ENCODE peak calls at places on chromosomes 13 and 19, in seven cellular contexts. F, L, N, A, E, H and C are unnamed samples.

GRCh38 chr19:6312018-6312417 is 21.4 kb downstream of the ACER1 start:
- DNase-seq in A (no peak), L (no peak), F (no peak), E (no peak), N (no peak), H (no peak), C (no peak)

GRCh38 chr13:95261956-95262355 is 39.3 kb downstream of the ABCC4 start:
- DNase-seq in F (no peak), H (no peak), A (no peak), L (no peak), N (no peak), E (no peak), C (no peak)

GRCh38 chr13:59416561-59416960 is 747.2 kb downstream of the DIAPH3 start:
- DNase-seq in E (no peak), N (no peak), F (no peak), L (no peak), A (no peak), H (no peak), C (no peak)

GRCh38 chr19:2289714-2290435 is 7.9 kb upstream of the PEAK3 start:
- DNase-seq in L (no peak), H (peak; percentile 61), F (no peak), A (peak; percentile 69), E (peak; percentile 66), N (peak; percentile 58), C (no peak)

GRCh38 chr19:3770136-3771032 is 1.6 kb downstream of the RAX2 start:
- DNase-seq in F (no peak), L (no peak), H (no peak), N (no peak), A (no peak), E (no peak), C (no peak)

GRCh38 chr13:92802776-92803175 is 423.8 kb upstream of the GPC6 start:
- DNase-seq in E (no peak), A (no peak), L (no peak), F (no peak), N (no peak), H (no peak), C (no peak)

GRCh38 chr13:25175431-25175830 is 3.3 kb upstream of the AMER2 start:
- DNase-seq in A (no peak), E (no peak), H (no peak), F (no peak), N (no peak), L (no peak), C (no peak)

GRCh38 chr13:73717632-73718031 is 416.6 kb downstream of the KLF12 start:
- DNase-seq in E (no peak), H (no peak), L (no peak), A (no peak), N (no peak), F (no peak), C (peak; percentile 4)

GRCh38 chr13:72886272-72887062 is 104.5 kb downstream of the PIBF1 start:
- DNase-seq in A (no peak), N (no peak), L (no peak), H (no peak), F (no peak), E (no peak), C (no peak)